ENCODE peak calls at places on chromosomes 4 and X, in eight cellular contexts. Y is HCT116, N is Panc1, C is K562, X is upper lobe of left lung, R is HepG2, W is GM23338, V is GM12878. E is an unnamed sample.

GRCh38 chrX:437636-438390 is 51.1 kb upstream of the PPP2R3B start:
- ATAC-seq in Y (no peak), N (no peak), C (no peak), X (no peak), R (no peak), W (no peak), V (no peak), E (no peak)

GRCh38 chr4:38280323-38280706 is 320.1 kb downstream of the PTTG2 start:
- ATAC-seq in Y (no peak), N (no peak), C (no peak), X (no peak), R (no peak), W (no peak), V (no peak), E (no peak)

GRCh38 chr4:93835929-93836328 is 7.4 kb downstream of the ATOH1 start:
- ATAC-seq in Y (no peak), N (no peak), C (no peak), X (no peak), R (no peak), W (no peak), V (no peak), E (no peak)

GRCh38 chrX:71871367-71871766 is 39.3 kb upstream of the NHSL2 start:
- ATAC-seq in Y (no peak), N (no peak), C (no peak), X (no peak), R (no peak), W (no peak), V (no peak), E (no peak)

GRCh38 chr4:99617374-99617773 is 40.3 kb downstream of the C4orf54 start:
- ATAC-seq in Y (no peak), N (no peak), C (no peak), X (no peak), R (no peak), W (no peak), V (no peak), E (no peak)

GRCh38 chr4:17665852-17666251 is 51.4 kb downstream of the MED28 start:
- ATAC-seq in Y (no peak), N (no peak), C (no peak), X (no peak), R (peak), W (no peak), V (no peak), E (no peak)

GRCh38 chr4:17667653-17668201 is 53.3 kb downstream of the MED28 start:
- ATAC-seq in Y (no peak), N (no peak), C (no peak), X (no peak), R (peak), W (peak), V (no peak), E (no peak)

GRCh38 chr4:22676058-22676457 is 16.7 kb upstream of the GBA3 start:
- ATAC-seq in Y (no peak), N (no peak), C (no peak), X (no peak), R (no peak), W (no peak), V (peak), E (no peak)

GRCh38 chr4:82469776-82470345 is 39.5 kb downstream of the ENOPH1 start:
- ATAC-seq in Y (no peak), N (no peak), C (peak), X (no peak), R (peak), W (peak), V (no peak), E (no peak)

GRCh38 chr4:147916351-147916750 is 184.5 kb downstream of the ARHGAP10 start:
- ATAC-seq in Y (no peak), N (no peak), C (no peak), X (no peak), R (no peak), W (no peak), V (no peak), E (no peak)

GRCh38 chrX:105865709-105866108 is 43.4 kb downstream of the NRK start:
- ATAC-seq in Y (no peak), N (no peak), C (no peak), X (no peak), R (no peak), W (no peak), V (no peak), E (no peak)

GRCh38 chr4:151429957-151430548 is 21.1 kb downstream of the FHIP1A start:
- ATAC-seq in Y (no peak), N (no peak), C (no peak), X (peak), R (no peak), W (peak), V (peak), E (no peak)

GRCh38 chr4:108100827-108101226 is 67.9 kb downstream of the LEF1 start:
- ATAC-seq in Y (no peak), N (no peak), C (no peak), X (no peak), R (no peak), W (no peak), V (peak), E (no peak)

GRCh38 chrX:111645607-111646006 is 35.4 kb upstream of the ALG13 start:
- ATAC-seq in Y (no peak), N (no peak), C (no peak), X (no peak), R (no peak), W (no peak), V (no peak), E (no peak)

GRCh38 chrX:154310991-154311541 is 15.5 kb downstream of the TKTL1 start:
- ATAC-seq in Y (no peak), N (no peak), C (peak), X (no peak), R (no peak), W (no peak), V (no peak), E (no peak)

GRCh38 chrX:48492293-48492910 is 16.4 kb upstream of the PORCN start:
- ATAC-seq in Y (no peak), N (no peak), C (peak), X (no peak), R (no peak), W (no peak), V (no peak), E (no peak)

GRCh38 chr4:91729851-91730250 is 573.9 kb upstream of the GRID2 start:
- ATAC-seq in Y (no peak), N (no peak), C (no peak), X (no peak), R (no peak), W (no peak), V (no peak), E (no peak)

GRCh38 chr4:81550005-81550896 is 78.5 kb upstream of the RASGEF1B start:
- ATAC-seq in Y (no peak), N (no peak), C (no peak), X (no peak), R (no peak), W (peak), V (no peak), E (peak)

GRCh38 chr4:42720514-42720913 is 63.6 kb upstream of the ATP8A1 start:
- ATAC-seq in Y (no peak), N (no peak), C (no peak), X (no peak), R (no peak), W (no peak), V (no peak), E (no peak)

GRCh38 chr4:46878641-46879040 is 30.4 kb downstream of the COX7B2 start:
- ATAC-seq in Y (no peak), N (no peak), C (no peak), X (no peak), R (no peak), W (no peak), V (no peak), E (no peak)

GRCh38 chrX:107725761-107726555 is 49.6 kb downstream of the TSC22D3 start:
- ATAC-seq in Y (peak), N (no peak), C (no peak), X (peak), R (no peak), W (no peak), V (no peak), E (no peak)

GRCh38 chr4:143402776-143403550 is 66.3 kb downstream of the GAB1 start:
- ATAC-seq in Y (no peak), N (no peak), C (no peak), X (no peak), R (no peak), W (no peak), V (peak), E (no peak)

GRCh38 chr4:158211288-158211687 is 1.0 kb downstream of the TMEM144 start:
- ATAC-seq in Y (no peak), N (no peak), C (peak), X (no peak), R (no peak), W (no peak), V (no peak), E (no peak)
- H3K4me3 ChIP-seq in Y (peak), N (peak), C (peak), X (no peak), R (peak), W (peak), V (no peak), E (no peak)

GRCh38 chr4:77564231-77564630 is 41.4 kb upstream of the CXCL13 start:
- ATAC-seq in Y (no peak), N (no peak), C (no peak), X (peak), R (no peak), W (no peak), V (no peak), E (peak)
- TF ChIP-seq POLR2AphosphoS5 in Y (no peak), N (no peak), C (no peak), X (peak), R (no peak), W (no peak), V (no peak), E (peak)

GRCh38 chrX:129982300-129983246 is at the start of gene BCORL1:
- ATAC-seq in Y (peak), N (peak), C (peak), X (peak), R (peak), W (peak), V (peak), E (peak)

GRCh38 chrX:129981207-129981553 is 1.3 kb upstream of the BCORL1 start:
- ATAC-seq in Y (no peak), N (no peak), C (no peak), X (no peak), R (no peak), W (no peak), V (no peak), E (no peak)

GRCh38 chrX:129980540-129981206 is 1.8 kb upstream of the BCORL1 start:
- ATAC-seq in Y (peak), N (peak), C (no peak), X (no peak), R (peak), W (peak), V (peak), E (peak)

GRCh38 chrX:129980043-129980442 is 2.4 kb upstream of the BCORL1 start:
- ATAC-seq in Y (no peak), N (no peak), C (no peak), X (no peak), R (peak), W (peak), V (peak), E (no peak)

GRCh38 chrX:129981752-129982299 is 609 bp upstream of the BCORL1 start:
- ATAC-seq in Y (peak), N (no peak), C (peak), X (no peak), R (no peak), W (no peak), V (no peak), E (no peak)
- H3K4me3 ChIP-seq in Y (no peak), N (no peak), C (no peak), X (peak), R (no peak), W (peak), V (peak), E (peak)

DNA sequence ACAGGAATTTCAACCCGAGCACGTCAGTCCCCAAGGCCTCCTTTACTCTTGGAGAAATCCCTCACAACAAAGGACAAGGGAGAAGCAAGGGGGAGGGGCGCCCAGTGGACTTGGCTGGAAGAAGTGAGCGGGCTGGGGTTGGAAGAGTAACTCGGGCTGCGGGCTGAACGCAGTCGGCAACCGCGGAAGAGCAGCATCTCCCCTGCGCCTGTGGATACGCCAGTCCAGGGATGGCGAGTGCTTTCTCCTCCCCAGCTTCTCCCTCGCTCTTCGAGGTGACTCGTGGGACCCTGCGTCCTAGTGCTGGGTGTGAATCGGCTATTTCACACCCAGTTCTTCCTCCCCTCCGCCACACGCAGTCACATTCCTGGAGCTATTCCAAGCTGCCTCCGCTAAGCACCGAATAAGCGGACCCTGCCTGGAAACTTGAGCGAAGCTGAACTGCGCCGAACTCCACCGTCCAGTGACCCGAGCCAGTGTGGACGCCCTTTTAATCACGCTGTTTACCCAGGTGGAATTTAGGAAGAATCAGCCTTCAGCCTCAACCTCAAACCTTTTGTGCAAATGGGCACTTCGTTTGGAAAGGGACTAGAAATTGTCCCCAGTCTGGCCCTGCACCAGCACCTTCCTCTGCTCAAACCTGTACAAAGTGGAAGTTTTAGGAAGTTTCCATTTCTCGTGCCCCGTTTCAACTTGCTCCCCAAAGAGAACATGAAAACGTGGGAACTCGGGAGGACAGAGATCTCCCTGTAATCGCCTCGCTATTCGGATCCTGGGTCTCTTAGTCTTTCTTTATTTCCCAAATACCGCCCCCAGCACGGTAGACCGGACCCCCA is 64.3 kb upstream of the WDR17 start:
- ATAC-seq in Y (peak), N (peak), C (no peak), X (peak), R (peak), W (peak), V (peak), E (peak)
- TF ChIP-seq POLR2AphosphoS5 in Y (no peak), N (no peak), C (no peak), X (no peak), R (no peak), W (peak), V (no peak), E (no peak)

GRCh38 chrX:119273807-119274192 is 37.7 kb downstream of the PGRMC1 start:
- ATAC-seq in Y (no peak), N (no peak), C (no peak), X (no peak), R (no peak), W (no peak), V (no peak), E (no peak)
- H3K4me3 ChIP-seq in Y (no peak), N (no peak), C (no peak), X (no peak), R (no peak), W (peak), V (no peak), E (peak)

DNA sequence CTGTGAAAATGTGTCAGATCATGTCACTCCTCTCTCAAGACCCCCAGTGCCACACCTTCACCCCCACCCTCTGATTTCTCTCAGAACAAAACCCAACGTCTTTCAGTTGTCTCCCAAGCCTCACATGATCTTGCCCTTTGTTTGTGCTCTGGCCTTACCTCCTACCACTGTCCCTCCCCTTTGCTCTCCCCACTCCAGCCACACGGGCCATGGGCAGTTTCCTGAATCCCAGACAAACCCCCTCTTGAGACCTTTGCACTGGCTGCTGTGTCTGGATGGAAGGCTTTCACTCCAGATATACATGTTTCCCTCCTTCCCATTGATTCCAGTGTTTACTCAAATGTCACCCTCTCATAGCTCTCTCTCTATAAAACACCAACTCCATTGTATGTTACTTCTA is 3.6 kb upstream of the CENPE start:
- ATAC-seq in Y (no peak), N (no peak), C (no peak), X (no peak), R (peak), W (no peak), V (no peak), E (no peak)
- TF ChIP-seq POLR2AphosphoS5 in Y (no peak), N (no peak), C (no peak), X (no peak), R (no peak), W (no peak), V (no peak), E (no peak)

DNA sequence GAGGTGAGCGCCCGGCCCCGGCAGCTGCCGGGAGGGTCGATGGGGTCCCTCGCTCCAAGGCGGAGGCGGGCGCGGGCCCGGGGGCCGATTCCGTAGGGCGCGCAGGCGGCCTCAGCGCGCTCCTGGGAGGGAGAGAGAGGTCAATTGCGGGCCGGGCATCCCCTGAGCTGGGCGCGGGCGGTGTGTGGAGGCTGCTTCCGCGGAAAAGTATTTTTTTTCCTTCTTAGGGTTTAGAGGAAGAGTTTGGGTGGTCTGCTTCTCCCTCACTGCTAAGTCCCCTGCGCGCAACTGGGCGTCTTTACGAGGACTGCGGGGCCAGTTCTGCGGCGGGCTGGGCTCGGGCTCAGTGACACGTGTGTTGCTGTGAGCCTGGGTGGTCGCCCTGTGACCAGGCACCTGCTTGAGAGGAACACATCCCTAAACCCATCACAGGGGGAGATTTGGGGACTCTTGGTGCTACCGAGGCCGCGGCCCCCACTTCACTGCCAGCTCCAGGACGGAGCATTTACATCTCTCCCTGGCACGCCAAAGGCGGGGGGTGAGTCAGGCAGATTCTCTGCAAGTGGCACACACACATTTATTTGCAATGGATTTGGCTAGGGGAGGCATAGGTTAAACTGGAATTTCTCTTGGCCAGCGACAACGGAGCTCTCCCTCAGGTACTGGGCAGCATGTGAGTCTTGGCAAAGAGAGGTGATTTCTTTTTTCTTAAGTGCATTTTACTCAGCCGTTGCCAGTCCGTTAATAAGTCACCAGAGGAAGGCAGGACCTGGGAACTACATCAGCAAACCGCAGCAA is 151.2 kb upstream of the SLC4A4 start:
- ATAC-seq in Y (no peak), N (peak), C (no peak), X (peak), R (peak), W (peak), V (peak), E (peak)
- H3K4me3 ChIP-seq in Y (no peak), N (peak), C (no peak), X (peak), R (peak), W (peak), V (no peak), E (peak)

DNA sequence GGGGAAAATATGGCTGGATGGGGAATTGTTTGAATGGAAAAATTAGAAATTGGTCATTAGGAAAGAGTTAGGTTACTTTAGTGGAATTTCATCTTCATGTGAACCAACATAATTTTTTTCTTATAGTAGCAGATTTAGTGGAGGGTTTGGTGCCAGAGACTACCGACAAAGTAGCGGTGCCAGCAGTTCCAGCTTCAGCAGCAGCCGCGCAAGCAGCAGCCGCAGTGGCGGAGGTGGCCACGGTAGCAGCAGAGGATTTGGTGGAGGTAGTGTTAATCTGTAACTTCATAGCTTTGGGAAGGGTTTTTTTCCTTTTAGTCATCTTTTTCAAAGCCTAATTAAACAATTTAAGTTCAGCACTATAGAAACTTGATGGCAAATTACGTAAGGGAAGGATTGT is 13.2 kb downstream of the DDX3X start:
- ATAC-seq in Y (no peak), N (no peak), C (no peak), X (no peak), R (no peak), W (no peak), V (no peak), E (no peak)
- TF ChIP-seq POLR2AphosphoS5 in Y (no peak), N (no peak), C (no peak), X (no peak), R (no peak), W (no peak), V (no peak), E (no peak)

DNA sequence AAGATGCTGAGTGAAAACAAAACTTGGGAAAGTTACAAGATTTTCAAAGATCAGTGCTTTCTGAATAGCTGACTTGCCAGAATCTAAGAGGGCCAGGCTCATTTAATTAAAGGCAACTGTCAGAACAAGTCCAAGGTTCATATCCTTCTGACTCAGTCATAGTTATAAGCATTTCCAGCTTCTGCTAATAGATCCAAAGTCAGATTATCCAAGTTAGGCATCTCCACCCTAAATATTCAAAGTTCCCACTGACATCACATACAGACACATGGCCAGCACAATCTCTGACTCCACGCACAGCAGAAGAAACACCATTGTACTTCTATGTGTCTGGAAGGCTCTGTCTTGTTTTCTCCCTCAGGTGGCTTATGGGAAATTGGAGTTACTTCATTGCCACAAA is 41.8 kb downstream of the GASK1B start:
- ATAC-seq in Y (no peak), N (no peak), C (no peak), X (no peak), R (no peak), W (no peak), V (no peak), E (peak)
- H3K4me3 ChIP-seq in Y (no peak), N (no peak), C (no peak), X (no peak), R (no peak), W (no peak), V (no peak), E (no peak)

E was measured in gastroesophageal sphincter.